ENCODE peak calls at places on chromosomes 4 and X, in seven cellular contexts. E is AG09309, P is astrocyte of the spinal cord, H is prostate gland, Y is BJ, T is lung, G is A549. W is an unnamed sample.
A peak's percentile ranks its signal among the peaks of the same experiment; 100 is the strongest.

GRCh38 chrX:15855562-15856256 is 1.1 kb upstream of the AP1S2 start:
- DNase-seq in E (no peak), P (no peak), H (no peak), Y (no peak), T (no peak), G (no peak), W (no peak)

GRCh38 chr4:165542476-165542875 is 163.7 kb downstream of the CPE start:
- DNase-seq in E (no peak), P (no peak), H (no peak), Y (no peak), T (no peak), G (no peak), W (no peak)

GRCh38 chrX:110277609-110278008 is 40.3 kb downstream of the AMMECR1 start:
- DNase-seq in E (no peak), P (no peak), H (no peak), Y (no peak), T (no peak), G (no peak), W (no peak)

GRCh38 chr4:173524218-173525117 is 5.6 kb downstream of the HAND2 start:
- DNase-seq in E (no peak), P (no peak), H (no peak), Y (no peak), T (no peak), G (no peak), W (no peak)

GRCh38 chr4:13906727-13907126 is 279.2 kb upstream of the BOD1L1 start:
- DNase-seq in E (no peak), P (peak; percentile 24), H (no peak), Y (no peak), T (no peak), G (no peak), W (no peak)

GRCh38 chr4:168876106-168876505 is 133.9 kb downstream of the CBR4 start:
- DNase-seq in E (no peak), P (no peak), H (no peak), Y (no peak), T (no peak), G (no peak), W (no peak)

GRCh38 chr4:181528570-181529184 is 714.5 kb upstream of the TENM3 start:
- DNase-seq in E (peak; percentile 45), P (peak; percentile 75), H (peak; percentile 23), Y (no peak), T (peak; percentile 70), G (peak; percentile 55), W (peak; percentile 40)

GRCh38 chrX:13662537-13662841 is 9.5 kb downstream of the TCEANC start:
- DNase-seq in E (peak; percentile 84), P (no peak), H (no peak), Y (peak; percentile 73), T (no peak), G (no peak), W (no peak)

GRCh38 chr4:145909331-145909730 is 29.3 kb downstream of the ZNF827 start:
- DNase-seq in E (no peak), P (no peak), H (peak; percentile 62), Y (no peak), T (peak; percentile 87), G (peak; percentile 64), W (no peak)

GRCh38 chr4:102042843-102043802 is 252.6 kb downstream of the BANK1 start:
- DNase-seq in E (peak; percentile 25), P (no peak), H (no peak), Y (peak; percentile 65), T (no peak), G (no peak), W (no peak)

GRCh38 chr4:3407171-3407771 is 34.5 kb upstream of the HGFAC start:
- DNase-seq in E (no peak), P (no peak), H (no peak), Y (no peak), T (no peak), G (no peak), W (no peak)

GRCh38 chr4:24274401-24275035 is 309.8 kb downstream of the DHX15 start:
- DNase-seq in E (no peak), P (peak; percentile 40), H (no peak), Y (no peak), T (no peak), G (no peak), W (no peak)

GRCh38 chrX:6244666-6245065 is 16.0 kb upstream of the NLGN4X start:
- DNase-seq in E (no peak), P (no peak), H (no peak), Y (no peak), T (peak; percentile 31), G (no peak), W (no peak)

DNA sequence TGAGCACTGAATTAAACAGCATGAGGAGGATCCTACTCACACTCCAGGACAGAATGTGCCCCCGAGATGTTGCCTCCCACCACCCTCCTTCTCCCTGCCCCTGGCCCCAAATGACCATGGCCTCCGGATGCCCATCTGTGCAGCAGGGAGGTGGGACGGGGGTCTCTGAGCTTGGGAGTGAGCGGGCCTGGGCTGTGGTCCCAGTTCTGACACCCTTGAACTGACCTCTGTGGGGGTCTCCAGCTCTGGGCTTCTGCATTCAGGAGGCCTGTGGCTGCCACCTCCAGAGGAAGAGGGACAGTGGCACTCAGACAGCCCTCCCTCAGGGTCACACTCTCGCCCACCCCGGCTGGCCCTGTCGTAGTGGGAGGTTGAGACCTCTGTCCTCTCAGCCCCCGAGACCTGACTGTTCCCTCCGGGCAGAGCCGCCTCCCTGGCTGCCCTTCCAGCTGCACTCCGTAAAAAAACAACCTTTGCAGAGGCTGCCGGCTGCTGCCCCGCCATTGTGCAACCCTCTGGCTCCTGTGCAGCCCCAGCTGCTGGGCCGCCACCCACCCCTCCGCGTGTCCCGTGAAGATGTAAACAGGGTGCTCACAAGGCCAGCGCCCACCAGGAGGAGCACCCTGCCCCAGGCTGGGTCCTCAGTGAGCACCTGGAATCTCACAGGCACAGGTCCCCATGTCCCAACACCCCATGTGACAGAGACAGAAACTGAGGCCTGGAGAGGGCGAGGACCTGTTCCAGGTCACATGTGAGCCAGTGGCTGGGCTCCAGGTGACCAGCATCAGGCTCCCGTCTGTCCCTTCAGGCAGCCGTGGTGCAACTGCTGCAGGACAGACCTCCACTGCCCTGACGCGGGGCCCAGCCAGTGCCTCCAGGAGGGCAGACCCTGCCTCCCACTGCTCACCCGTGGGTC is 39.6 kb downstream of the HTRA3 start:
- DNase-seq in E (no peak), P (no peak), H (no peak), Y (no peak), T (no peak), G (no peak), W (no peak)
- TF ChIP-seq CTCF in E (no peak), P (no peak), H (no peak), Y (no peak), T (no peak), G (no peak), W (no peak)

DNA sequence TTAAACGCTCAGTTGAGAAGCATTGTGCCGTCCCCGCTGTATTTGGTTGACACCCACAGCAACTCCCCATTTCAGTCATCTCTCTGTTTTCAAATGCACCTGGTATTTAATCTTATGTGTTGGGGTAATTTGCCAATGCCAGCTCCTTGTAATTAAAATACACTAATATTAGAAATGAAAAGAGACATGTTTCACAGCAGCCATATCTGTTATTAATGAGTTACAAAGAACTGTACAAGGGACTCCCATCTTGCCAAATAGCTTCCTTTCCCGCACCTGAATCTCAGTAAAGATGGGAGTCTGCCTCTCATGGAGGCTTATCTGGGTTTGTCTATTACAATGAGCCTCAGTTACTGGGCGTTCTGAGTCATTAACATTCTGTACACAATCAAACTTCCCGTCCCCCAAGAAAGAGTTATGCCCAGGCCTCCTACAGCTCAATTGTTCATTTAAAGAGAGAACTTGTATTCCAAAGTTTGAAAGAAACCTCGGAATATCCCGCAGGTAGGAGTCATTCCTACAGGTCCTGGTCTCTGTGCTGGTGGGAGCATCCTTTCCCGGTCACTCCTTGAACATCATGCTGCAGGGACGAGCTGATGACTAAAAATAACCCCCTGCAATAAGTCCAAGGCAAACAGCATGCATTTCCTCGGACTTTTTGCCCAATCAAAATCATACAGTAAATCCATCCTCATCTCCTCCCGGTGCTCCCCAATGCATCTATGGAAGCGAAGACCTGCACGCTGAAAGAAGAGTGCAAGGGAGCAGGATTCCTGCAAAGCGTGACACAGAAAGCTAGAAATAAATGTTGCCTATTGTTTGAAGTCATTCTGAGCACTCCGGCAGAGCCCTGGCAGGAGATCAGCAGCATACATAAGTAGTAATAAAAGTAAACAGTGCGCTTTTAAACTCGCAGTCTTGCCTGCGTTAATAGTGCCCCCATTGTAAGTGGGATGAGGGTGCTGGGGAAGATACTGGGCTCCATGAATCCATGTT is 926 bp downstream of the NDP start:
- DNase-seq in E (no peak), P (peak; percentile 26), H (no peak), Y (no peak), T (no peak), G (no peak), W (peak; percentile 17)
- H3K4me3 ChIP-seq in E (no peak overlapping the region), P (peak overlapping the region; percentile 36), H (peak overlapping the region; percentile 13), Y (no peak overlapping the region), T (no peak overlapping the region), G (no peak overlapping the region), W (peak overlapping the region; percentile 35)

GRCh38 chr4:110586137-110586850 is 36.6 kb downstream of the PITX2 start:
- DNase-seq in E (peak; percentile 46), P (peak; percentile 83), H (no peak), Y (peak; percentile 4), T (no peak), G (peak; percentile 45), W (peak; percentile 30)
- TF ChIP-seq CTCF in E (peak; percentile 52), P (peak; percentile 70), H (no peak), Y (peak; percentile 58), T (no peak), G (peak; percentile 57), W (peak; percentile 69)

DNA sequence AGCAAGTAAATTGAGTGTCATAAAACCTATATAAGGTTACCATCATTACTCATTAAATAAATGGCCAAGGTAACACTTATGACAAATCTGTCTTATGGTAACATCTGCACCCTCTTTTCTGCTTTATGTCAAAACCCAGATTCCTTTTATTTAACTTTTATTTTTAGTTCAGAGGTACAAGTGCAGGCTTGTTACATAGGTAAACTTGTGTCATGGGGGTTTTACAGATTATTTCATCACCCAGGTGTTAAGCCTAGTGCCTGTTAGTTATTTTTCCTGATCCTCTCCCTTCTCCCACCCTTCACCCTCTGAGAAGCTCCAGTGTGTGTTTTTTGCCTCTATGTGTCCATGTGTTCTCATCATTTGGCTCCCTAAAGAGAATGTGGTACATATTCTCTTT is 930.7 kb downstream of the CCSER1 start:
- DNase-seq in E (no peak), P (no peak), H (no peak), Y (no peak), T (no peak), G (no peak), W (no peak)
- H3K4me3 ChIP-seq in E (no peak overlapping the region), P (no peak overlapping the region), H (no peak overlapping the region), Y (no peak overlapping the region), T (no peak overlapping the region), G (no peak overlapping the region), W (no peak overlapping the region)

GRCh38 chrX:153657161-153657560 is 10.2 kb downstream of the DUSP9 start:
- DNase-seq in E (no peak), P (no peak), H (no peak), Y (no peak), T (no peak), G (no peak), W (no peak)

GRCh38 chrX:153667281-153667831 is 6.3 kb downstream of the PNCK start:
- DNase-seq in E (no peak), P (no peak), H (no peak), Y (no peak), T (no peak), G (no peak), W (no peak)

GRCh38 chrX:153665726-153666306 is 7.8 kb downstream of the PNCK start:
- DNase-seq in E (no peak), P (no peak), H (no peak), Y (no peak), T (no peak), G (no peak), W (no peak)

GRCh38 chrX:153659268-153659667 is 12.3 kb downstream of the DUSP9 start:
- DNase-seq in E (no peak), P (no peak), H (no peak), Y (no peak), T (no peak), G (no peak), W (no peak)

GRCh38 chrX:153662266-153662665 is 11.3 kb downstream of the PNCK start:
- DNase-seq in E (no peak), P (no peak), H (peak; percentile 24), Y (no peak), T (no peak), G (peak; percentile 77), W (no peak)
- TF ChIP-seq CTCF in E (peak; percentile 29), P (peak; percentile 41), H (no peak), Y (peak; percentile 51), T (no peak), G (peak; percentile 61), W (peak; percentile 30)

W was measured in LNCaP clone FGC.